ENCODE peak calls at places on chromosomes 12 and 14, in nine cellular contexts. One of them, this sample, is unnamed.

GRCh38 chr12:88188180-88188579 is 46.1 kb downstream of the TMTC3 start:
- DNase-seq in RWPE1: peak; percentile 12
- DNase-seq in right cardiac atrium: no peak
- DNase-seq in substantia nigra: no peak
- DNase-seq in ovary: no peak
- DNase-seq in testis: no peak
- DNase-seq in spleen: no peak
- DNase-seq in HL-60: no peak
- DNase-seq in thoracic aorta: no peak
- DNase-seq in this sample: no peak

GRCh38 chr12:24349051-24349780 is 399.7 kb upstream of the SOX5 start:
- DNase-seq in RWPE1: no peak
- DNase-seq in right cardiac atrium: no peak
- DNase-seq in substantia nigra: no peak
- DNase-seq in ovary: no peak
- DNase-seq in testis: no peak
- DNase-seq in spleen: no peak
- DNase-seq in HL-60: no peak
- DNase-seq in thoracic aorta: no peak
- DNase-seq in this sample: no peak

GRCh38 chr14:74852922-74853530 is 22.9 kb downstream of the PROX2 start:
- DNase-seq in RWPE1: no peak
- DNase-seq in right cardiac atrium: no peak
- DNase-seq in substantia nigra: no peak
- DNase-seq in ovary: no peak
- DNase-seq in testis: no peak
- DNase-seq in spleen: no peak
- DNase-seq in HL-60: no peak
- DNase-seq in thoracic aorta: no peak
- DNase-seq in this sample: no peak

GRCh38 chr14:22386924-22387775 is 201.9 kb downstream of the DAD1 start:
- DNase-seq in RWPE1: peak; percentile 79
- DNase-seq in right cardiac atrium: peak; percentile 71
- DNase-seq in substantia nigra: peak; percentile 42
- DNase-seq in ovary: peak; percentile 58
- DNase-seq in testis: peak; percentile 88
- DNase-seq in spleen: peak; percentile 76
- DNase-seq in HL-60: peak; percentile 75
- DNase-seq in thoracic aorta: no peak
- DNase-seq in this sample: no peak

GRCh38 chr12:30816742-30817465 is 62.2 kb upstream of the CAPRIN2 start:
- DNase-seq in RWPE1: no peak
- DNase-seq in right cardiac atrium: no peak
- DNase-seq in substantia nigra: no peak
- DNase-seq in ovary: no peak
- DNase-seq in testis: no peak
- DNase-seq in spleen: no peak
- DNase-seq in HL-60: no peak
- DNase-seq in thoracic aorta: no peak
- DNase-seq in this sample: no peak

GRCh38 chr14:84028205-84028604 is 1501.7 kb upstream of the FLRT2 start:
- DNase-seq in RWPE1: no peak
- DNase-seq in right cardiac atrium: no peak
- DNase-seq in substantia nigra: no peak
- DNase-seq in ovary: no peak
- DNase-seq in testis: no peak
- DNase-seq in spleen: no peak
- DNase-seq in HL-60: no peak
- DNase-seq in thoracic aorta: no peak
- DNase-seq in this sample: no peak

GRCh38 chr14:76011959-76012802 is 26.6 kb downstream of the IFT43 start:
- DNase-seq in RWPE1: no peak
- DNase-seq in right cardiac atrium: peak; percentile 44
- DNase-seq in substantia nigra: no peak
- DNase-seq in ovary: peak; percentile 47
- DNase-seq in testis: no peak
- DNase-seq in spleen: no peak
- DNase-seq in HL-60: no peak
- DNase-seq in thoracic aorta: peak; percentile 47
- DNase-seq in this sample: peak; percentile 21

GRCh38 chr14:42563313-42563712 is 956.6 kb downstream of the LRFN5 start:
- DNase-seq in RWPE1: no peak
- DNase-seq in right cardiac atrium: no peak
- DNase-seq in substantia nigra: no peak
- DNase-seq in ovary: no peak
- DNase-seq in testis: no peak
- DNase-seq in spleen: no peak
- DNase-seq in HL-60: no peak
- DNase-seq in thoracic aorta: no peak
- DNase-seq in this sample: no peak

GRCh38 chr12:107436376-107436775 is 249.2 kb upstream of the PWP1 start:
- DNase-seq in RWPE1: peak; percentile 95
- DNase-seq in right cardiac atrium: no peak
- DNase-seq in substantia nigra: no peak
- DNase-seq in ovary: no peak
- DNase-seq in testis: no peak
- DNase-seq in spleen: peak; percentile 4
- DNase-seq in HL-60: no peak
- DNase-seq in thoracic aorta: no peak
- DNase-seq in this sample: no peak

GRCh38 chr12:32486158-32486557 is 86.8 kb downstream of the FGD4 start:
- DNase-seq in RWPE1: no peak
- DNase-seq in right cardiac atrium: no peak
- DNase-seq in substantia nigra: no peak
- DNase-seq in ovary: no peak
- DNase-seq in testis: no peak
- DNase-seq in spleen: no peak
- DNase-seq in HL-60: no peak
- DNase-seq in thoracic aorta: no peak
- DNase-seq in this sample: no peak

GRCh38 chr12:115450710-115451109 is 766.7 kb upstream of the TBX3 start:
- DNase-seq in RWPE1: no peak
- DNase-seq in right cardiac atrium: no peak
- DNase-seq in substantia nigra: no peak
- DNase-seq in ovary: no peak
- DNase-seq in testis: no peak
- DNase-seq in spleen: no peak
- DNase-seq in HL-60: no peak
- DNase-seq in thoracic aorta: no peak
- DNase-seq in this sample: no peak

GRCh38 chr14:56885795-56886194 is 75.5 kb upstream of the OTX2 start:
- DNase-seq in RWPE1: no peak
- DNase-seq in right cardiac atrium: no peak
- DNase-seq in substantia nigra: no peak
- DNase-seq in ovary: no peak
- DNase-seq in testis: no peak
- DNase-seq in spleen: no peak
- DNase-seq in HL-60: no peak
- DNase-seq in thoracic aorta: no peak
- DNase-seq in this sample: no peak

GRCh38 chr12:50520808-50521207 is 16.0 kb downstream of the DIP2B start:
- DNase-seq in RWPE1: no peak
- DNase-seq in right cardiac atrium: no peak
- DNase-seq in substantia nigra: no peak
- DNase-seq in ovary: peak; percentile 29
- DNase-seq in testis: peak; percentile 46
- DNase-seq in spleen: no peak
- DNase-seq in HL-60: no peak
- DNase-seq in thoracic aorta: no peak
- DNase-seq in this sample: peak; percentile 8

GRCh38 chr12:24047345-24047744 is 97.9 kb upstream of the SOX5 start:
- DNase-seq in RWPE1: no peak
- DNase-seq in right cardiac atrium: no peak
- DNase-seq in substantia nigra: no peak
- DNase-seq in ovary: no peak
- DNase-seq in testis: no peak
- DNase-seq in spleen: no peak
- DNase-seq in HL-60: no peak
- DNase-seq in thoracic aorta: no peak
- DNase-seq in this sample: no peak

GRCh38 chr12:125689576-125690410 is 624.6 kb downstream of the AACS start:
- DNase-seq in RWPE1: no peak
- DNase-seq in right cardiac atrium: no peak
- DNase-seq in substantia nigra: no peak
- DNase-seq in ovary: no peak
- DNase-seq in testis: no peak
- DNase-seq in spleen: no peak
- DNase-seq in HL-60: no peak
- DNase-seq in thoracic aorta: no peak
- DNase-seq in this sample: no peak

GRCh38 chr12:124687695-124688301 is 120.4 kb upstream of the NCOR2 start:
- DNase-seq in RWPE1: no peak
- DNase-seq in right cardiac atrium: peak; percentile 86
- DNase-seq in substantia nigra: peak; percentile 26
- DNase-seq in ovary: peak; percentile 33
- DNase-seq in testis: no peak
- DNase-seq in spleen: no peak
- DNase-seq in HL-60: peak; percentile 21
- DNase-seq in thoracic aorta: no peak
- DNase-seq in this sample: peak; percentile 50

GRCh38 chr12:40226652-40227051 is 1.9 kb downstream of the LRRK2 start:
- DNase-seq in RWPE1: peak; percentile 25
- DNase-seq in right cardiac atrium: peak; percentile 72
- DNase-seq in substantia nigra: peak; percentile 8
- DNase-seq in ovary: peak; percentile 50
- DNase-seq in testis: peak; percentile 52
- DNase-seq in spleen: no peak
- DNase-seq in HL-60: no peak
- DNase-seq in thoracic aorta: peak; percentile 36
- DNase-seq in this sample: peak; percentile 62

GRCh38 chr12:40222247-40222646 is 2.5 kb upstream of the LRRK2 start:
- DNase-seq in RWPE1: no peak
- DNase-seq in right cardiac atrium: no peak
- DNase-seq in substantia nigra: no peak
- DNase-seq in ovary: no peak
- DNase-seq in testis: no peak
- DNase-seq in spleen: no peak
- DNase-seq in HL-60: peak; percentile 27
- DNase-seq in thoracic aorta: no peak
- DNase-seq in this sample: no peak

GRCh38 chr12:40225337-40225983 is 663 bp downstream of the LRRK2 start:
- DNase-seq in RWPE1: no peak
- DNase-seq in right cardiac atrium: no peak
- DNase-seq in substantia nigra: no peak
- DNase-seq in ovary: no peak
- DNase-seq in testis: no peak
- DNase-seq in spleen: no peak
- DNase-seq in HL-60: no peak
- DNase-seq in thoracic aorta: no peak
- DNase-seq in this sample: no peak

GRCh38 chr12:40225984-40226602 is 1.3 kb downstream of the LRRK2 start:
- DNase-seq in RWPE1: no peak
- DNase-seq in right cardiac atrium: no peak
- DNase-seq in substantia nigra: no peak
- DNase-seq in ovary: no peak
- DNase-seq in testis: no peak
- DNase-seq in spleen: no peak
- DNase-seq in HL-60: no peak
- DNase-seq in thoracic aorta: no peak
- DNase-seq in this sample: no peak

DNA sequence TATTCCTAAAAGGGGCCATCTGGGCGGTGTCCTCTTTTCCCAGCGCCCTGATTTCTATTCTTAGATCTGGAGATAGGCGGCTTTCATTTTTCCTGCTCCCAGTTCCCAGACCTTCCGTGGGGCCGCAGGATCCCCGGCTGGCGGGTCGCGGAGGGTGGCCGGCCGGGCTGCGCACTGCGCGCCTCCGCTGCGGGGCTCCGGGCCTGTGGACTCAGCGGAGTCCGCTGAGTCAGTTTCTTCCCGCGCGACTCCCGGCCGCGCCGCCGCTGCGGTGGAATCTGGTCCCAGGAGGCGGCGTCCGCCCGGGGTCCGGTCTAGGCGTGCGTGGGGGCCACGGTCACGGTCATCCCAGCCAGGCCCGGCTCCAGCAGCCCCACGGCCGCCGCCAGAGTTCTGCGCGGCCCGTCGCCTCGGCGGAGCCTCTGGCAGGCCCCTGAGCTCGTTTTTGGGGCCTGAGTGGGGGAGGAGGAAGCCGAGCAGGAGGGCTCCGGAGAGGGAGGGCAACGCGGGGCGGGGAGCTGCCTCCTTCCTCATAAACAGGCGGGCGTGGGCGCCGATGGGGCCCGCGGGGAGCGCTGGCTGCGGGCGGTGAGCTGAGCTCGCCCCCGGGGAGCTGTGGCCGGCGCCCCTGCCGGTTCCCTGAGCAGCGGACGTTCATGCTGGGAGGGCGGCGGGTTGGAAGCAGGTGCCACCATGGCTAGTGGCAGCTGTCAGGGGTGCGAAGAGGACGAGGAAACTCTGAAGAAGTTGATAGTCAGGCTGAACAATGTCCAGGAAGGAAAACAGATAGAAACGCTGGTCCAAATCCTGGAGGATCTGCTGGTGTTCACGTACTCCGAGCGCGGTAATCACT is at the start of gene LRRK2:
- DNase-seq in RWPE1: peak; percentile 34
- DNase-seq in right cardiac atrium: peak; percentile 94
- DNase-seq in substantia nigra: peak; percentile 17
- DNase-seq in ovary: peak; percentile 83
- DNase-seq in testis: peak; percentile 76
- DNase-seq in spleen: peak; percentile 99
- DNase-seq in HL-60: peak; percentile 91
- DNase-seq in thoracic aorta: peak; percentile 45
- DNase-seq in this sample: peak; percentile 86
- H3K27ac ChIP-seq in RWPE1: no peak within 1 kb of the TSS
- H3K27ac ChIP-seq in right cardiac atrium: peak within 1 kb of the TSS; percentile 96
- H3K27ac ChIP-seq in substantia nigra: peak within 1 kb of the TSS; percentile 76
- H3K27ac ChIP-seq in ovary: peak within 1 kb of the TSS; percentile 88
- H3K27ac ChIP-seq in testis: peak within 1 kb of the TSS; percentile 94
- H3K27ac ChIP-seq in spleen: peak within 1 kb of the TSS; percentile 98
- H3K27ac ChIP-seq in HL-60: peak within 1 kb of the TSS; percentile 80
- H3K27ac ChIP-seq in thoracic aorta: peak within 1 kb of the TSS; percentile 97
- H3K27ac ChIP-seq in this sample: peak within 1 kb of the TSS; percentile 98

GRCh38 chr14:63986789-63987533 is 134.2 kb downstream of the SYNE2 start:
- DNase-seq in RWPE1: peak; percentile 52
- DNase-seq in right cardiac atrium: no peak
- DNase-seq in substantia nigra: no peak
- DNase-seq in ovary: no peak
- DNase-seq in testis: no peak
- DNase-seq in spleen: no peak
- DNase-seq in HL-60: no peak
- DNase-seq in thoracic aorta: no peak
- DNase-seq in this sample: no peak
- H3K27ac ChIP-seq in RWPE1: no peak overlapping the region
- H3K27ac ChIP-seq in right cardiac atrium: no peak overlapping the region
- H3K27ac ChIP-seq in substantia nigra: no peak overlapping the region
- H3K27ac ChIP-seq in ovary: no peak overlapping the region
- H3K27ac ChIP-seq in testis: no peak overlapping the region
- H3K27ac ChIP-seq in spleen: no peak overlapping the region
- H3K27ac ChIP-seq in HL-60: no peak overlapping the region
- H3K27ac ChIP-seq in thoracic aorta: no peak overlapping the region
- H3K27ac ChIP-seq in this sample: no peak overlapping the region

GRCh38 chr12:109098671-109099070 is 1.3 kb downstream of the UNG start:
- DNase-seq in RWPE1: peak; percentile 9
- DNase-seq in right cardiac atrium: no peak
- DNase-seq in substantia nigra: no peak
- DNase-seq in ovary: no peak
- DNase-seq in testis: no peak
- DNase-seq in spleen: no peak
- DNase-seq in HL-60: no peak
- DNase-seq in thoracic aorta: no peak
- DNase-seq in this sample: no peak
- H3K27ac ChIP-seq in RWPE1: peak overlapping the region; percentile 90
- H3K27ac ChIP-seq in right cardiac atrium: peak overlapping the region; percentile 74
- H3K27ac ChIP-seq in substantia nigra: peak overlapping the region; percentile 75
- H3K27ac ChIP-seq in ovary: peak overlapping the region; percentile 2
- H3K27ac ChIP-seq in testis: peak overlapping the region; percentile 90
- H3K27ac ChIP-seq in spleen: peak overlapping the region; percentile 90
- H3K27ac ChIP-seq in HL-60: peak overlapping the region; percentile 95
- H3K27ac ChIP-seq in thoracic aorta: peak overlapping the region; percentile 82
- H3K27ac ChIP-seq in this sample: peak overlapping the region; percentile 86

GRCh38 chr12:76719642-76720041 is 44.3 kb upstream of the ZDHHC17 start:
- DNase-seq in RWPE1: no peak
- DNase-seq in right cardiac atrium: no peak
- DNase-seq in substantia nigra: no peak
- DNase-seq in ovary: no peak
- DNase-seq in testis: no peak
- DNase-seq in spleen: no peak
- DNase-seq in HL-60: no peak
- DNase-seq in thoracic aorta: no peak
- DNase-seq in this sample: no peak
- H3K27ac ChIP-seq in RWPE1: peak overlapping the region; percentile 49
- H3K27ac ChIP-seq in right cardiac atrium: no peak overlapping the region
- H3K27ac ChIP-seq in substantia nigra: no peak overlapping the region
- H3K27ac ChIP-seq in ovary: no peak overlapping the region
- H3K27ac ChIP-seq in testis: no peak overlapping the region
- H3K27ac ChIP-seq in spleen: no peak overlapping the region
- H3K27ac ChIP-seq in HL-60: no peak overlapping the region
- H3K27ac ChIP-seq in thoracic aorta: no peak overlapping the region
- H3K27ac ChIP-seq in this sample: no peak overlapping the region